ENCODE peak calls at places on chromosomes 2 and 18, in five cellular contexts. Z is heart right ventricle, H is K562, G is transverse colon, J is right atrium auricular region. K is an unnamed sample.

GRCh38 chr2:181683518-181684453 is 3.5 kb upstream of the NEUROD1 start:
- DNase-seq in Z (no peak), H (peak; percentile 21), G (no peak), J (no peak), K (no peak)

GRCh38 chr2:204663816-204664421 is 118.6 kb downstream of the PARD3B start:
- DNase-seq in Z (no peak), H (no peak), G (no peak), J (no peak), K (peak; percentile 40)

GRCh38 chr2:112996635-112997034 is 8.6 kb upstream of the IL36A start:
- DNase-seq in Z (no peak), H (no peak), G (peak; percentile 16), J (no peak), K (no peak)

GRCh38 chr18:24009651-24010333 is 4.8 kb upstream of the TTC39C start:
- DNase-seq in Z (no peak), H (no peak), G (no peak), J (no peak), K (no peak)

GRCh38 chr2:240635116-240635997 is 10.1 kb downstream of the GPR35 start:
- DNase-seq in Z (no peak), H (no peak), G (no peak), J (no peak), K (no peak)

GRCh38 chr2:1593371-1594205 is 150.7 kb downstream of the PXDN start:
- DNase-seq in Z (peak; percentile 51), H (no peak), G (no peak), J (peak; percentile 80), K (peak; percentile 66)

GRCh38 chr18:3162181-3162580 is 57.6 kb downstream of the MYOM1 start:
- DNase-seq in Z (no peak), H (no peak), G (peak; percentile 74), J (no peak), K (no peak)

GRCh38 chr2:127128508-127128907 is 21.6 kb upstream of the BIN1 start:
- DNase-seq in Z (no peak), H (no peak), G (peak; percentile 78), J (peak; percentile 57), K (no peak)

GRCh38 chr2:205180730-205181129 is 501.6 kb upstream of the NRP2 start:
- DNase-seq in Z (no peak), H (no peak), G (no peak), J (no peak), K (no peak)

GRCh38 chr18:73296686-73297085 is 428.9 kb upstream of the NETO1 start:
- DNase-seq in Z (no peak), H (no peak), G (no peak), J (no peak), K (no peak)

GRCh38 chr2:47174731-47175361 is 19.7 kb upstream of the STPG4 start:
- DNase-seq in Z (no peak), H (peak; percentile 39), G (peak; percentile 82), J (no peak), K (no peak)

GRCh38 chr2:151851761-151852160 is 23.5 kb upstream of the ARL5A start:
- DNase-seq in Z (no peak), H (no peak), G (no peak), J (no peak), K (no peak)

GRCh38 chr18:36354989-36355388 is 57.5 kb downstream of the FHOD3 start:
- DNase-seq in Z (no peak), H (no peak), G (no peak), J (no peak), K (peak; percentile 62)

GRCh38 chr2:240873805-240874714 is 5.4 kb downstream of the AGXT start:
- DNase-seq in Z (no peak), H (no peak), G (peak; percentile 77), J (no peak), K (no peak)

GRCh38 chr2:195026261-195026660 is 630.8 kb upstream of the SLC39A10 start:
- DNase-seq in Z (no peak), H (no peak), G (no peak), J (no peak), K (no peak)

GRCh38 chr18:25826823-25827617 is 263.4 kb downstream of the SS18 start:
- DNase-seq in Z (no peak), H (no peak), G (no peak), J (no peak), K (no peak)

GRCh38 chr2:128228894-128229293 is 89.8 kb downstream of the HS6ST1 start:
- DNase-seq in Z (no peak), H (no peak), G (no peak), J (no peak), K (no peak)

GRCh38 chr18:63725682-63726480 is 23.1 kb downstream of the SERPINB11 start:
- DNase-seq in Z (no peak), H (no peak), G (no peak), J (no peak), K (no peak)

GRCh38 chr2:118654945-118655344 is 192.5 kb downstream of the EN1 start:
- DNase-seq in Z (no peak), H (no peak), G (no peak), J (no peak), K (no peak)

DNA sequence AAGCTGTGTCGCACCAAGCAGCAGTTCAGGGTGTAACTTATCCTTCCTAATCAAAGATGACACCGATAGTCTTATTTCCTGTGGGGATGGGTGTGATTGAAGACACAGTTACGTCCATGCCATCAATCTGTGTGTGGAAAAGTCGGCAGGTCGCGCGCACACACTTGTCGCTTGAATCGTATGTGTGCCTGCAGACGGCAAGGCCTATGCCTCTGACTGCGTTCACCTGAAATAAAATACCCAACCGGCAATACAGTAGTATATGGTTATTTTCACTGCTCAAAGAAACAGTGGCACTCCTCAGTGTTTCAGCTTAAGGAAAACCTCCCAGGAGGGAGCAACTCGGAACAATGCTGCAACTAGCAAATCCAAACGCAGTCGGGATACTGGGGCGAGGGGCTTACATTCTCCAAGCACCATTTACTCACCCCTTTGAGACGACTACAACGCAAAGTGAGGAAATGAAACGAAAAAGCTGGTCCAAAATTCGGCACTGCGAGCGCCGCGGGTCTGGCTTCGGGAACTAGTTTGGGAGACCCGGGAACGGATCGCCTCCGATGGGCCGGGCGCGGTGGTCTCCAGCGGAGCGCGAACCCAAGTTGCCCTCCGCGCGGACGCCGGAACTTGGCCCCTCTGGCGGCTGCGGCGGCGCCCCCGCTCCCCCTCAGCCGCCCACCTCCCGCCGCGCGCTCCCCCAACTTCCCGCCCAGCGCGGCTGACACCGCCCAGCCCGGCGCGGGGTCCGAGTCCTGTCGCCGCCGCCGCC is 680 bp downstream of the PRKD3 start:
- DNase-seq in Z (peak; percentile 40), H (no peak), G (peak; percentile 47), J (no peak), K (no peak)
- H3K4me3 ChIP-seq in Z (peak overlapping the region; percentile 82), H (peak overlapping the region; percentile 76), G (peak overlapping the region; percentile 82), J (peak overlapping the region; percentile 81), K (peak overlapping the region; percentile 83)

DNA sequence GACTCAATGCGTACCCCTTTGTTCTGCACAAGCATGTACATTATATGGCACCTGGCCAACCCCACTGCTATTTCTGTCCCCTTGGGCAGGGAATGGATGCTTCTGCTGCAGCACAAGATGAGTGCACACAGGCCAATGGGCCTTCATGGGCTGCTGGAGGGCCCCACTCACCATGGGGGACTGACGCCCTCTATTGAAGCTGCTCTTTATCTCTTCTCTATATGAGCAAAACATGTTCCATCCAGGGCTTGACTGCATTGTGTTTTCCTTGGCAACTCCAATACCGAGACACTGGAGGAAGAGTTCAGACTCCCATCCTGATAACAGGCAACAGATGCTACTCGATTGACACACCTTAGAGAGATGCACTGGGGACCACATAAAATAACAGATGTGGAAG is 251.6 kb upstream of the NCKAP5 start:
- DNase-seq in Z (no peak), H (no peak), G (no peak), J (no peak), K (no peak)
- TF ChIP-seq CTCF in Z (no peak), H (peak; percentile 15), G (no peak), J (no peak), K (no peak)

GRCh38 chr2:169619946-169620345 is 35.8 kb downstream of the PPIG start:
- DNase-seq in Z (no peak), H (no peak), G (no peak), J (no peak), K (no peak)
- H3K36me3 ChIP-seq in Z (peaks cover 21% of the 10 kb centered on the region), H (peaks cover 67% of the 10 kb centered on the region), G (no peaks in the 10 kb centered on the region), J (peaks cover 16% of the 10 kb centered on the region), K (peaks cover 4% of the 10 kb centered on the region)

GRCh38 chr2:160634436-160634835 is 140.8 kb upstream of the RBMS1 start:
- DNase-seq in Z (no peak), H (no peak), G (no peak), J (no peak), K (no peak)
- H3K4me3 ChIP-seq in Z (no peak overlapping the region), H (no peak overlapping the region), G (no peak overlapping the region), J (no peak overlapping the region), K (no peak overlapping the region)

DNA sequence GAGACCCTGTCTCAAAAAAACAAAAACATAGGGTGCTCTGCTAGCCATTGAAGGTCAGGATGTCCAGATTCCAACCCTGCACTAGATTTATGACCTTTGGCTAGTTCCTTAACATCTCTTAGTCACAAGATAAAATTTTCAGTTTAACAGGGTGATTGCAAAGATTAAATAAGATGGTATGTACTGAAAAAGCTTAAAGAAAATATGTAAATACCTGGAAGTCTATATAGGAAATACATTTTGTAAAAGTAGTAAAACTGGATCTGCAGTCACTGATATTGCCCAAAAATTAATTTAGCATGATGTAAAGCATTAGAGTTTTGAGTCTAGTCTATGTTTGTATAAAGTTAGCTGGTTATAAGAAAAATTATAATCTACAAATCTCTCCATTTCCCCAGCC is 5.4 kb upstream of the COX7A2L start:
- DNase-seq in Z (no peak), H (no peak), G (no peak), J (no peak), K (no peak)
- TF ChIP-seq CTCF in Z (no peak), H (no peak), G (no peak), J (no peak), K (no peak)

GRCh38 chr18:12013186-12013916 is 32.0 kb downstream of the IMPA2 start:
- DNase-seq in Z (no peak), H (no peak), G (no peak), J (no peak), K (no peak)

GRCh38 chr18:12014521-12014920 is 33.2 kb downstream of the IMPA2 start:
- DNase-seq in Z (no peak), H (no peak), G (no peak), J (no peak), K (no peak)

GRCh38 chr18:12014091-12014490 is 32.8 kb downstream of the IMPA2 start:
- DNase-seq in Z (no peak), H (no peak), G (no peak), J (no peak), K (no peak)

GRCh38 chr18:12015697-12016062 is 34.4 kb downstream of the IMPA2 start:
- DNase-seq in Z (peak; percentile 73), H (no peak), G (peak; percentile 85), J (no peak), K (no peak)

GRCh38 chr18:12014976-12015696 is 33.8 kb downstream of the IMPA2 start:
- DNase-seq in Z (no peak), H (no peak), G (no peak), J (no peak), K (no peak)
- H3K36me3 ChIP-seq in Z (no peaks in the 10 kb centered on the region), H (no peaks in the 10 kb centered on the region), G (no peaks in the 10 kb centered on the region), J (peaks cover 12% of the 10 kb centered on the region), K (peaks cover 1% of the 10 kb centered on the region)

GRCh38 chr2:86787701-86788100 is 3.0 kb downstream of the CD8A start:
- DNase-seq in Z (no peak), H (no peak), G (no peak), J (no peak), K (no peak)

GRCh38 chr2:86786001-86786536 is 4.6 kb downstream of the CD8A start:
- DNase-seq in Z (no peak), H (no peak), G (no peak), J (no peak), K (no peak)

GRCh38 chr2:86788881-86789686 is 1.6 kb downstream of the CD8A start:
- DNase-seq in Z (peak; percentile 31), H (no peak), G (no peak), J (no peak), K (no peak)

GRCh38 chr2:86789687-86790133 is 1.0 kb downstream of the CD8A start:
- DNase-seq in Z (no peak), H (no peak), G (no peak), J (no peak), K (no peak)

GRCh38 chr2:86788172-86788571 is 2.5 kb downstream of the CD8A start:
- DNase-seq in Z (peak; percentile 56), H (no peak), G (no peak), J (no peak), K (no peak)
- H3K4me3 ChIP-seq in Z (peak overlapping the region; percentile 50), H (no peak overlapping the region), G (no peak overlapping the region), J (no peak overlapping the region), K (no peak overlapping the region)

K was measured in BJ.